ENCODE peak calls at places on chromosome 16, in eight cellular contexts. S is foreskin fibroblast; K is osteoblast; X is testis; Q is SK-N-SH; R is tibial artery; V is HAP-1; H is CD4-positive, alpha-beta memory T cell. F is an unnamed sample.

GRCh38 chr16:75537795-75538194 is 1.9 kb upstream of the CHST5 start:
- DNase-seq in X (no peak), R (no peak), H (no peak), S (no peak), V (no peak), K (peak; percentile 9), Q (no peak), F (no peak)

GRCh38 chr16:75526032-75526790 is 9.7 kb downstream of the CHST5 start:
- DNase-seq in Q (no peak), R (no peak), K (no peak), V (no peak), X (no peak), H (no peak), S (no peak), F (no peak)

GRCh38 chr16:81567987-81568748 is 123.6 kb downstream of the CMIP start:
- DNase-seq in V (no peak), H (no peak), S (peak; percentile 84), Q (no peak), R (peak; percentile 79), K (peak; percentile 95), X (no peak), F (no peak)

GRCh38 chr16:73054131-73054496 is 6.2 kb upstream of the ZFHX3 start:
- DNase-seq in Q (peak; percentile 72), X (no peak), R (peak; percentile 75), K (peak; percentile 83), V (no peak), H (no peak), S (no peak), F (no peak)

GRCh38 chr16:88569614-88569984 is 604 bp upstream of the ZC3H18 start:
- DNase-seq in Q (peak; percentile 66), R (no peak), V (no peak), S (peak; percentile 29), X (no peak), K (no peak), H (no peak), F (no peak)

GRCh38 chr16:67157892-67158635 is 1.6 kb downstream of the TRADD start:
- DNase-seq in Q (no peak), S (no peak), V (no peak), X (no peak), H (peak; percentile 61), R (no peak), K (peak; percentile 82), F (no peak)

GRCh38 chr16:1942810-1943726 is at the start of gene MSRB1:
- DNase-seq in X (peak; percentile 100), S (peak; percentile 100), H (peak; percentile 98), Q (peak; percentile 100), K (peak; percentile 100), R (peak; percentile 100), V (peak; percentile 98), F (peak; percentile 95)

GRCh38 chr16:83952940-83953795 is at the start of gene OSGIN1:
- DNase-seq in V (peak; percentile 90), Q (peak; percentile 88), R (peak; percentile 98), S (peak; percentile 98), K (peak; percentile 99), X (peak; percentile 97), H (no peak), F (peak; percentile 69)

GRCh38 chr16:86740298-86740697 is 161.9 kb downstream of the FOXL1 start:
- DNase-seq in H (no peak), K (no peak), S (no peak), R (no peak), Q (no peak), V (no peak), X (no peak), F (no peak)

GRCh38 chr16:87442581-87442966 is 50.2 kb downstream of the ZCCHC14 start:
- DNase-seq in X (no peak), H (no peak), K (peak; percentile 82), S (no peak), V (no peak), Q (no peak), R (no peak), F (no peak)

GRCh38 chr16:363110-364090 is 6.9 kb downstream of the MRPL28 start:
- DNase-seq in K (peak; percentile 90), Q (peak; percentile 58), S (no peak), X (no peak), H (no peak), R (no peak), V (no peak), F (no peak)

GRCh38 chr16:14020141-14020540 is 51.0 kb upstream of the MRTFB start:
- DNase-seq in X (no peak), Q (no peak), V (no peak), R (no peak), K (no peak), H (no peak), S (no peak), F (no peak)

GRCh38 chr16:456891-457483 is 31.5 kb downstream of the RAB11FIP3 start:
- DNase-seq in K (peak; percentile 86), R (no peak), S (peak; percentile 52), V (peak; percentile 43), H (no peak), Q (peak; percentile 38), X (peak; percentile 86), F (no peak)

GRCh38 chr16:77761204-77761603 is 27.2 kb upstream of the VAT1L start:
- DNase-seq in S (no peak), Q (no peak), H (no peak), X (no peak), V (no peak), R (no peak), K (no peak), F (no peak)

GRCh38 chr16:47779201-47780016 is 318.3 kb downstream of the PHKB start:
- DNase-seq in H (peak; percentile 2), S (peak; percentile 31), Q (no peak), V (peak; percentile 92), X (peak; percentile 65), R (no peak), K (peak; percentile 37), F (peak; percentile 10)
- H3K4me3 ChIP-seq in H (peak overlapping the region; percentile 11), S (peak overlapping the region; percentile 29), Q (peak overlapping the region; percentile 24), V (no peak overlapping the region), X (no peak overlapping the region), R (peak overlapping the region; percentile 24), K (peak overlapping the region; percentile 73), F (peak overlapping the region; percentile 6)

GRCh38 chr16:57041182-57042156 is 50.9 kb upstream of the CPNE2 start:
- DNase-seq in V (no peak), S (no peak), R (no peak), H (peak; percentile 81), X (no peak), Q (no peak), K (peak; percentile 42), F (peak; percentile 75)

GRCh38 chr16:57039148-57039812 is 49.9 kb downstream of the NLRC5 start:
- DNase-seq in X (no peak), H (peak; percentile 34), S (peak; percentile 71), R (no peak), K (peak; percentile 85), V (no peak), Q (no peak), F (peak; percentile 89)

GRCh38 chr16:57043248-57043647 is 49.1 kb upstream of the CPNE2 start:
- DNase-seq in K (peak; percentile 38), V (no peak), S (no peak), X (no peak), Q (no peak), H (no peak), R (no peak), F (no peak)

GRCh38 chr16:57044931-57045693 is 47.3 kb upstream of the CPNE2 start:
- DNase-seq in S (no peak), R (no peak), X (no peak), V (no peak), Q (no peak), H (no peak), K (no peak), F (no peak)

GRCh38 chr16:57042157-57043111 is 49.9 kb upstream of the CPNE2 start:
- DNase-seq in Q (no peak), V (no peak), K (peak; percentile 53), H (peak; percentile 39), X (no peak), R (no peak), S (no peak), F (no peak)
- H3K4me3 ChIP-seq in Q (no peak overlapping the region), V (no peak overlapping the region), K (no peak overlapping the region), H (peak overlapping the region; percentile 20), X (no peak overlapping the region), R (no peak overlapping the region), S (no peak overlapping the region), F (peak overlapping the region; percentile 38)

GRCh38 chr16:18969050-18969854 is 14.5 kb upstream of the TMC7 start:
- DNase-seq in X (peak; percentile 91), Q (peak; percentile 84), S (peak; percentile 87), R (peak; percentile 92), V (peak; percentile 80), K (peak; percentile 92), H (peak; percentile 73), F (peak; percentile 51)
- H3K4me3 ChIP-seq in X (no peak overlapping the region), Q (peak overlapping the region; percentile 37), S (peak overlapping the region; percentile 58), R (peak overlapping the region; percentile 43), V (peak overlapping the region; percentile 6), K (peak overlapping the region; percentile 73), H (no peak overlapping the region), F (peak overlapping the region; percentile 29)

GRCh38 chr16:58148099-58148498 is 18.9 kb upstream of the CFAP20 start:
- DNase-seq in V (no peak), H (no peak), Q (no peak), S (no peak), K (no peak), R (no peak), X (no peak), F (no peak)

GRCh38 chr16:58152246-58152868 is 23.2 kb upstream of the CFAP20 start:
- DNase-seq in R (no peak), Q (no peak), V (no peak), S (no peak), K (peak; percentile 49), X (no peak), H (no peak), F (no peak)

GRCh38 chr16:58148526-58148925 is 19.3 kb upstream of the CFAP20 start:
- DNase-seq in K (no peak), X (no peak), R (no peak), Q (no peak), V (no peak), H (no peak), S (no peak), F (no peak)
- H3K4me3 ChIP-seq in K (no peak overlapping the region), X (no peak overlapping the region), R (no peak overlapping the region), Q (no peak overlapping the region), V (no peak overlapping the region), H (no peak overlapping the region), S (no peak overlapping the region), F (no peak overlapping the region)